ENCODE peak calls at places on chromosomes 12 and 14, in eight cellular contexts. U is AG10803; A is psoas muscle; H is neural crest cell; F is IMR-90; L is CD8-positive, alpha-beta T cell; W is astrocyte; R is astrocyte of the spinal cord. E is an unnamed sample.

GRCh38 chr12:73867147-73867546 is 670.5 kb upstream of the ATXN7L3B start:
- DNase-seq in H (no peak), A (no peak), R (no peak), F (no peak), L (no peak), W (no peak), U (no peak), E (no peak)

GRCh38 chr12:121579190-121579791 is 1.5 kb downstream of the KDM2B start:
- DNase-seq in F (no peak), U (no peak), A (peak), R (no peak), L (peak), H (peak), W (no peak), E (no peak)

GRCh38 chr12:125050446-125050845 is 14.8 kb upstream of the AACS start:
- DNase-seq in U (no peak), R (no peak), H (no peak), L (no peak), F (no peak), A (no peak), W (no peak), E (no peak)

GRCh38 chr14:60760209-60760608 is 25.6 kb downstream of the MNAT1 start:
- DNase-seq in L (no peak), U (no peak), W (no peak), H (no peak), R (no peak), A (no peak), F (no peak), E (peak)

GRCh38 chr12:61821381-61821780 is 438.8 kb upstream of the USP15 start:
- DNase-seq in W (no peak), R (peak), L (no peak), F (no peak), A (no peak), U (no peak), H (no peak), E (peak)

GRCh38 chr14:28742171-28742846 is 24.3 kb upstream of the FOXG1 start:
- DNase-seq in H (no peak), R (no peak), F (no peak), U (no peak), L (no peak), W (no peak), A (no peak), E (no peak)

GRCh38 chr14:31382221-31382620 is 38.1 kb downstream of the HEATR5A start:
- DNase-seq in F (no peak), L (no peak), W (no peak), R (no peak), U (no peak), A (no peak), H (no peak), E (no peak)

GRCh38 chr14:32633214-32633864 is 304.2 kb downstream of the AKAP6 start:
- DNase-seq in H (no peak), W (no peak), U (no peak), R (no peak), F (no peak), L (no peak), A (no peak), E (no peak)

GRCh38 chr14:71647086-71647784 is 285.0 kb upstream of the RGS6 start:
- DNase-seq in A (no peak), U (no peak), L (no peak), H (no peak), R (no peak), F (no peak), W (no peak), E (no peak)

GRCh38 chr14:75450381-75451276 is 22.8 kb downstream of the JDP2 start:
- DNase-seq in R (peak), F (peak), L (no peak), U (no peak), A (peak), H (no peak), W (peak), E (peak)

GRCh38 chr14:78157855-78158436 is 12.2 kb upstream of the NRXN3 start:
- DNase-seq in H (peak), W (peak), A (no peak), R (peak), F (peak), U (no peak), L (no peak), E (peak)

GRCh38 chr12:10807186-10807585 is at the start of gene TAS2R8:
- DNase-seq in F (no peak), A (no peak), H (no peak), R (no peak), U (no peak), W (no peak), L (no peak), E (no peak)

GRCh38 chr12:10810068-10810467 is at the start of gene TAS2R9:
- DNase-seq in U (no peak), W (no peak), R (no peak), A (no peak), F (no peak), H (no peak), L (no peak), E (no peak)

GRCh38 chr12:10811883-10812536 is 2.0 kb upstream of the TAS2R9 start:
- DNase-seq in H (no peak), U (no peak), W (no peak), F (no peak), R (no peak), L (no peak), A (no peak), E (no peak)
- TF ChIP-seq CTCF in H (no peak), U (no peak), W (no peak), F (no peak), R (no peak), L (no peak), A (no peak), E (no peak)

DNA sequence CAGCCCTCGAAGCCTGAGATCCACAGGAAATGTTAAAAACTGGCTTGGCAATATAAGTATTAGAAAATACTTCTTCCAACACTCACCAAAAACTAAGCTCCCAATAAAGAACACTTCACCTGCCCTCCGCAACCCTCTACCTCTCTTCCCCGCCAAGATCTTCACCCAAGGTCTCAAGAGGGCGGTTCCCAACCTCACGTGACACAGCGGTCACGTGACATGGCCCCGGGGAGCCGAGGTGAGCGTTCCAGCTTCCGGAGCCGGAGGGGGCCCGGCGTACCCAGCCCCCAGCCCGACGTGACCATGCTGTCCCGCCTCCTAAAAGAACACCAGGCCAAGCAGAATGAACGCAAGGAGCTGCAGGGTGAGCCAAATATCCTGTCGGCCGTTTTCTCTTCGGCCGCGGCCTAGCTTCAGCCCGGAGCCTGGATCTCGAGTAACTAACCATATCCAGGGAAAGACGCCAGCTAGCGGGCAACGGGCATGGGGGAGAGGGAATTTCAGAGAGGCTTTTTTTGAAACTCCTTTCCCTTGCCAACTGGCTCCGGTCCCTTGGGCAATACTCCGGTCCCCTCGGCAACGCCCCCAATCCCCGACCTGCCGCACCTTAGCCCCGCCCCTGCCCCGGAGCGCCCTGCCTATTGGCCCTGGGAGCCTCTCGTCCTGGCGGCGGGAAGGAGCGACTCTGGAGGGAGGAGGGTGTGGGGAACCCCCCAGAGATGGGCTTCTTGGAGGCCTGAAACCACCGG is at the start of gene BLOC1S1:
- DNase-seq in H (peak), U (peak), R (peak), W (peak), F (peak), A (peak), L (peak), E (peak)
- TF ChIP-seq CTCF in H (peak), U (no peak), R (no peak), W (no peak), F (no peak), A (peak), L (no peak), E (no peak)

DNA sequence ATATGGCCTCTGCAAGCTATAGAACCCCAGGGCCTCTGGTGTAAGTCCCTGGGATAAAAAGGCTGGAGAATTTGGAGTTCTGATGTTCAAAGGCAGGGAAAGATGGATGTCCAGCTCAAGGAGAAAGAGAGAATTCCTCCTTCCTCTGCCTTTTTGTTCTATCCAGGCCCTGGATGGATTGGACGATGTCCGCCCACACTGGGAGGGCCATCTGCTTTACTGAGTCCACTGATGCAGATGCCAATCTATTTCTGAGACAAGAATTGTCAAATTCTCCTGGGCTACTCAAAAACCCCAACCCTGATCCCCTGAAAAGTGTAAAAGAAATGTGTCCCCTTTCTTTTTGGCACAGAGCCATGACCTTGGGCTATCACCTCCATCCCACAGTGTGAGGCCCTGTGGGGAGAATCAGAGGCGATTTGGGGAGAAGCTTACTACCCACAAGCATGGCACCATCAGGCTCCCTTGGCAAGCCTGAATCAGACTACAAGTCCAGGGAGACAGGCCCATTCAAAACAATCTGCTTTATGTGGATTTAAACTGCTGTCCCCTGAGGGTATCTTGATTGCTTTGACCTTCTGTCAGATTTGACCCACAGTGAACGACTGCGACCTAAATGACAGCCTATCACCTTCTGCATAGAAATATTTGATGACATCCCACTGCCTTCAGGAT is 334.0 kb downstream of the NUAK1 start:
- DNase-seq in U (no peak), F (no peak), W (no peak), H (no peak), A (no peak), R (no peak), L (no peak), E (no peak)
- TF ChIP-seq CTCF in U (no peak), F (no peak), W (no peak), H (no peak), A (no peak), R (no peak), L (no peak), E (no peak)

GRCh38 chr12:102769323-102769916 is 147.6 kb downstream of the PAH start:
- DNase-seq in R (peak), H (peak), L (no peak), A (peak), F (peak), W (peak), U (peak), E (peak)
- TF ChIP-seq CTCF in R (peak), H (peak), L (no peak), A (peak), F (peak), W (peak), U (peak), E (peak)

GRCh38 chr14:23252420-23253333 is 14.9 kb downstream of the RNF212B start:
- DNase-seq in R (no peak), U (no peak), H (no peak), L (no peak), F (no peak), W (no peak), A (no peak), E (no peak)
- TF ChIP-seq CTCF in R (no peak), U (no peak), H (no peak), L (no peak), F (no peak), W (no peak), A (no peak), E (no peak)

GRCh38 chr14:99524804-99525698 is 43.8 kb downstream of the CCNK start:
- DNase-seq in A (peak), F (peak), U (peak), R (peak), L (no peak), H (no peak), W (peak), E (peak)
- TF ChIP-seq CTCF in A (no peak), F (peak), U (peak), R (peak), L (no peak), H (peak), W (no peak), E (peak)

GRCh38 chr14:23521785-23522640 is 29.6 kb downstream of the ZFHX2 start:
- DNase-seq in U (no peak), L (no peak), H (no peak), A (no peak), F (no peak), R (no peak), W (no peak), E (no peak)

GRCh38 chr14:23520899-23521521 is 30.6 kb downstream of the ZFHX2 start:
- DNase-seq in R (no peak), A (no peak), L (no peak), F (no peak), W (no peak), H (no peak), U (no peak), E (no peak)

GRCh38 chr14:23514009-23514962 is 37.3 kb downstream of the ZFHX2 start:
- DNase-seq in L (no peak), W (no peak), F (no peak), A (no peak), R (no peak), H (no peak), U (no peak), E (no peak)

GRCh38 chr14:23518716-23519115 is 32.8 kb downstream of the ZFHX2 start:
- DNase-seq in A (no peak), F (no peak), H (no peak), R (no peak), U (no peak), L (no peak), W (no peak), E (no peak)

DNA sequence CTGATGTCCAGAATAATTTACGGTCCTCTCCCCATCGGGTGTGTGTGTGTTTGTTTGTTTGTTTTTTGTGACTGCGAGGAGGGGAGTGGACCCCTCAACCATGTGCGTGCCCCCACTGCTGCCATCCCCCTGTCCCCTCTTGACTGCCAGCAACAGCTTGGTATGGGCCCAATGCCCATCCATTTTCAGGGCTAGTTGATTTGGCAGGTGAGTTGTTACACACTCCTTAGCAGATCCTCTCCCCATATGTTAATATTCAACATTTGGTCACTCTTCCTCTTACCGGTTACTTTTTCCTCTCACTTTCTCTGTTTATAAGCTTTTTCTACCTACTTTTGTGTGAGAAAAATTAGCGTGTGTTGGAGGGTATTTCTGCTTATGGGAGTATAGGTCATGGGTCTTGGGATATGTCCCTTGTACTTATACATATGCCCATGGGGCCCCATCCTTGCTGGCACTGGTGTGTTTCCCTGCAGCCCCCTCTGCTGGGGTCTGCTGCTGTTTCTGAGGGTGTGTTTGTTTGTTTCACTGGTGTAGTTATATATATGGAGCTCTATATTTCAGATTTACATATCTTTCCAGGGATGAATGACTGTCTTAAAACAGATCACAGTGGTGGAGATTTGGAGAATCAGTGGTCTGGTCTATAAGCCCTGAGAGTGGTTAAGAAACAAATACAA is 33.8 kb downstream of the ZFHX2 start:
- DNase-seq in L (no peak), H (no peak), R (no peak), A (no peak), F (no peak), U (no peak), W (no peak), E (no peak)
- TF ChIP-seq CTCF in L (no peak), H (no peak), R (no peak), A (no peak), F (no peak), U (no peak), W (no peak), E (no peak)